ENCODE peak calls at places on chromosomes 16 and 17, in ten cellular contexts. Y is fibroblast of lung, I is OCI-LY7, G is testis, P is Panc1, U is SK-N-SH, X is uterus, H is left lung, Q is K562, D is A549. O is an unnamed sample.

GRCh38 chr16:1941162-1941923 is 1.7 kb downstream of the MSRB1 start:
- DNase-seq in X (no peak), D (no peak), Q (peak; percentile 75), Y (peak; percentile 96), H (no peak), I (peak; percentile 35), P (no peak), G (no peak), U (peak; percentile 9), O (no peak)

GRCh38 chr16:66295191-66295590 is 71.3 kb upstream of the CDH5 start:
- DNase-seq in X (no peak), P (no peak), Y (no peak), U (no peak), Q (no peak), D (no peak), I (no peak), G (no peak), H (no peak), O (no peak)

GRCh38 chr16:19289805-19290490 is 4.4 kb downstream of the CLEC19A start:
- DNase-seq in P (no peak), Y (no peak), D (no peak), U (peak; percentile 16), G (no peak), Q (no peak), X (no peak), I (no peak), H (no peak), O (peak; percentile 2)

GRCh38 chr17:32487460-32488176 is 825 bp downstream of the CDK5R1 start:
- DNase-seq in Q (no peak), X (no peak), D (no peak), I (no peak), U (peak; percentile 76), H (no peak), G (no peak), P (no peak), Y (peak; percentile 16), O (peak; percentile 60)

GRCh38 chr16:27232061-27232841 is 28.9 kb downstream of the KDM8 start:
- DNase-seq in Y (peak; percentile 32), U (no peak), I (peak; percentile 90), D (no peak), H (peak; percentile 32), P (no peak), X (no peak), G (no peak), Q (no peak), O (no peak)

GRCh38 chr17:72187544-72187943 is 66.7 kb downstream of the SOX9 start:
- DNase-seq in P (no peak), D (no peak), Y (peak; percentile 65), U (no peak), Q (no peak), X (no peak), I (no peak), G (peak; percentile 43), H (no peak), O (no peak)

GRCh38 chr17:2776589-2777241 is 19.5 kb upstream of the RAP1GAP2 start:
- DNase-seq in X (no peak), P (no peak), U (peak; percentile 89), G (peak; percentile 30), D (peak; percentile 46), H (no peak), Y (no peak), Q (peak; percentile 27), I (no peak), O (peak; percentile 62)

GRCh38 chr16:3358884-3359283 is 3.2 kb downstream of the OR2C1 start:
- DNase-seq in X (no peak), I (no peak), P (no peak), Q (no peak), Y (peak; percentile 22), U (no peak), G (no peak), H (no peak), D (no peak), O (no peak)

GRCh38 chr17:511001-511690 is 158.5 kb upstream of the RPH3AL start:
- DNase-seq in G (no peak), H (no peak), Q (no peak), Y (peak; percentile 83), P (no peak), D (no peak), U (no peak), X (peak; percentile 54), I (no peak), O (no peak)

GRCh38 chr17:19470529-19471261 is 59.7 kb downstream of the RNF112 start:
- DNase-seq in U (no peak), Q (no peak), X (peak; percentile 85), D (no peak), Y (no peak), I (no peak), H (peak; percentile 64), P (no peak), G (peak; percentile 87), O (peak; percentile 82)

GRCh38 chr16:1283296-1283695 is 26.1 kb upstream of the UBE2I start:
- DNase-seq in P (no peak), D (no peak), G (no peak), Y (no peak), U (no peak), X (no peak), Q (peak; percentile 49), H (no peak), I (no peak), O (no peak)

GRCh38 chr17:81976332-81977210 is 858 bp upstream of the ASPSCR1 start:
- DNase-seq in I (peak; percentile 48), D (no peak), P (no peak), G (peak; percentile 54), Q (peak; percentile 48), U (no peak), H (peak; percentile 67), X (no peak), Y (peak; percentile 15), O (no peak)

DNA sequence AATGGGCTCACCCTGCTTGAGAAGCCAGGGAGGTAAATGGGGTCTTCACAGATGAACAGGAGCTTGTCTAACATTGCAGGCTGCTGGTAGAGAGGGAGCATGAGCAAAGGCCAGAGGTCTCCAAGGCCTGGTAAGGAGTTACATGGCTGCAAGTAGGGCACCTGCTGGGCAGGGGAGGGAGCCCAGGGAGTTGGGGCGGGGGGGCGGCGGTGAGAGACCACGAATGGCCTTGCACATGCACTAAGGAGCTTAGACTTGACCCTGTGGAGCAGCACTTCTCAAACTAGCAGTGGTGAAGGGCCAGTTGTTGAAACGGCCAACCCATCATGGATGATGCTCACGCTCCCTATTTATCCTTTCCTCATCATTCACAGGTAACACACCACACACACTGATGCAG is 38.4 kb downstream of the ERN1 start:
- DNase-seq in I (no peak), G (no peak), D (no peak), Q (no peak), X (no peak), U (no peak), P (no peak), Y (no peak), H (no peak), O (no peak)
- H3K4me1 ChIP-seq in I (peaks cover 66% of the 10 kb centered on the region), G (peaks cover 3% of the 10 kb centered on the region), D (peaks cover 12% of the 10 kb centered on the region), Q (peaks cover 14% of the 10 kb centered on the region), X (no peaks in the 10 kb centered on the region), U (no peaks in the 10 kb centered on the region), P (no peaks in the 10 kb centered on the region), Y (no peaks in the 10 kb centered on the region), H (peaks cover 89% of the 10 kb centered on the region), O (peaks cover 25% of the 10 kb centered on the region)

DNA sequence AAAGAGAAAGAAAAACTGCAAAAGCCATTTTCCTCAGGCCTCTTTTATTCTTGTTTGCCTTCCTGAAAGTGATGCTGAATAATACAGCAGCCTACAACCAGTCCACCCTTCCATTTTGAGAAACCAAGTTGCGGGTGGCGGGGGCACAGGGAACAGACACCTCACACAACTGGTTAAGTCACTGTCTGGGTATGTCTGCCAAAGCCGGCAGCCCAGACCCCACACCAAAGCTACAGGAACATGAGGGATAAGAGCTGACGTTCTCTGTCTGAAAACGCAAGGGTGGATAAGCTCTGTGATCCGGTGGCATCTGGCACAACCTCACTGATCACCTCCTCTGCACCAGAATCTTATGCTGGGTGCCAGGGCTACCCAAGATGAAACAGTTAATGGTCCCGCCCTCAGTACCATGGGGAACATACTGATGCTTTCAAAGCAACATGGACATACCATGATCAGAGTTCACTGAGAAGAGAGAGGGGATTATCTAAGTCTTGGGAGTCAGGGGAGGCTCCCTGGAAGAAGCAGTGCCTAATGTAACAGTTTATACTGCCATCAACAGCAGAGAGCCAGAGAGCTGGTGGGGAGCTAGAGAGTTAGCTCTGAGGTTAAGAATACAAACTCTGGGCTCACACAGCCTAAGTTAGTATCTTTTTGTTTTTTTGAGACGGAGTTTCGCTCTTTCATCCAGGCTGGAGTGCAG is 53.5 kb downstream of the ERCC4 start:
- DNase-seq in P (no peak), D (no peak), Y (no peak), G (no peak), X (no peak), I (no peak), H (no peak), Q (no peak), U (no peak), O (no peak)
- H3K9me3 ChIP-seq in P (peaks cover 3% of the 10 kb centered on the region), D (peaks cover 6% of the 10 kb centered on the region), Y (no peaks in the 10 kb centered on the region), G (no peaks in the 10 kb centered on the region), X (no peaks in the 10 kb centered on the region), I (no peaks in the 10 kb centered on the region), H (no peaks in the 10 kb centered on the region), Q (no peaks in the 10 kb centered on the region), U (no peaks in the 10 kb centered on the region), O (no peaks in the 10 kb centered on the region)

DNA sequence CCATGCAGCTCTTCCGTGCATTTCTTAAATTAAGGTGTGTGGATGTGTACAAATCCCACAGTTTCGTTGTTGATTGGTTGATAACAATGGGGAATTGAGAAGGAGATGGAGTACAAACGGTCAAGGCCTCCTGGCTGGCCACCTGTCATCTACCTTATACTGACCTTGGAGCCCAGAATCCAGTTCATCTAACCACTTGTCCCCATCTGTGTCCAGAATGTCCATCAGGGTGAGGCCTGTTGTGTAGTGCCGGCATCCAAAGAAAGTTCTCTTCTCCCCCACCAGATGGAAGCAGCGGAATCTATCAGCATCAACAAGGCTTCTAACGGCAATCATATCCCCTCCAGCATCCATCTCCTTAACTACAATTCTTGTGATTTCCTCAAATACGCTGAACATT is 1.5 kb downstream of the GSDMB start:
- DNase-seq in Y (no peak), Q (peak; percentile 53), G (no peak), X (no peak), P (no peak), H (no peak), U (no peak), D (no peak), I (no peak), O (no peak)
- TF ChIP-seq CTCF in Y (no peak), Q (peak; percentile 57), G (no peak), X (no peak), P (no peak), H (no peak), U (no peak), D (no peak), I (no peak), O (peak; percentile 21)

GRCh38 chr16:20875358-20875656 is 24.9 kb downstream of the DCUN1D3 start:
- DNase-seq in Y (no peak), H (no peak), X (no peak), G (no peak), P (no peak), I (peak; percentile 8), U (no peak), D (no peak), Q (no peak), O (no peak)
- H3K4me1 ChIP-seq in Y (peaks cover 16% of the 10 kb centered on the region), H (peaks cover 75% of the 10 kb centered on the region), X (no peaks in the 10 kb centered on the region), G (peaks cover 9% of the 10 kb centered on the region), P (peaks cover 19% of the 10 kb centered on the region), I (peaks cover 24% of the 10 kb centered on the region), U (peaks cover 17% of the 10 kb centered on the region), D (peaks cover 39% of the 10 kb centered on the region), Q (peaks cover 9% of the 10 kb centered on the region), O (peaks cover 48% of the 10 kb centered on the region)

GRCh38 chr16:35573407-35573806 is 2114.0 kb downstream of the TP53TG3F start:
- DNase-seq in G (no peak), Q (no peak), P (no peak), H (no peak), D (no peak), Y (no peak), U (no peak), X (no peak), I (no peak), O (no peak)
- H3K9me3 ChIP-seq in G (no peaks in the 10 kb centered on the region), Q (no peaks in the 10 kb centered on the region), P (no peaks in the 10 kb centered on the region), H (no peaks in the 10 kb centered on the region), D (no peaks in the 10 kb centered on the region), Y (no peaks in the 10 kb centered on the region), U (no peaks in the 10 kb centered on the region), X (no peaks in the 10 kb centered on the region), I (no peaks in the 10 kb centered on the region), O (no peaks in the 10 kb centered on the region)

O was measured in cardiac muscle cell.